ENCODE peak calls at places on chromosomes 11 and 22, in four cellular contexts. F, E, K and J are unnamed samples.

GRCh38 chr22:23622634-23623033 is 9.5 kb downstream of the DRICH1 start:
- DNase-seq in K (no peak), F (no peak), E (no peak), J (no peak)

GRCh38 chr11:122893131-122893530 is 10.6 kb downstream of the JHY start:
- DNase-seq in F (no peak), E (no peak), K (no peak), J (no peak)

GRCh38 chr22:46609175-46609690 is 11.0 kb upstream of the GRAMD4 start:
- DNase-seq in K (peak), F (no peak), E (no peak), J (no peak)

GRCh38 chr22:27990879-27991278 is 71.8 kb upstream of the PITPNB start:
- DNase-seq in E (no peak), F (peak), K (peak), J (no peak)

GRCh38 chr22:27639180-27640086 is 162.1 kb downstream of the MN1 start:
- DNase-seq in K (no peak), E (no peak), F (no peak), J (no peak)

GRCh38 chr22:42788021-42788420 is 67.4 kb upstream of the A4GALT start:
- DNase-seq in F (no peak), E (no peak), K (no peak), J (no peak)

GRCh38 chr11:61775106-61775505 is 17.3 kb downstream of the TMEM258 start:
- DNase-seq in F (no peak), E (no peak), K (no peak), J (no peak)

GRCh38 chr11:18633256-18634139 is 644 bp downstream of the SPTY2D1 start:
- DNase-seq in K (peak), E (no peak), F (no peak), J (no peak)

GRCh38 chr11:86523738-86524602 is 148.4 kb downstream of the ME3 start:
- DNase-seq in K (peak), E (no peak), F (peak), J (peak)

GRCh38 chr22:45602824-45603301 is 68.8 kb upstream of the ATXN10 start:
- DNase-seq in E (no peak), K (no peak), F (peak), J (no peak)

GRCh38 chr11:113628912-113629311 is 77.2 kb downstream of the TMPRSS5 start:
- DNase-seq in E (no peak), F (no peak), K (no peak), J (no peak)

GRCh38 chr11:107744736-107745135 is 32.9 kb upstream of the SLN start:
- DNase-seq in E (no peak), F (no peak), K (no peak), J (no peak)

GRCh38 chr22:42473484-42474193 is 41.4 kb upstream of the NFAM1 start:
- DNase-seq in F (peak), E (no peak), K (peak), J (peak)

GRCh38 chr11:123166095-123166559 is 28.9 kb downstream of the CLMP start:
- DNase-seq in E (peak), F (no peak), K (no peak), J (peak)

GRCh38 chr11:19241260-19242183 is 777 bp upstream of the E2F8 start:
- DNase-seq in F (no peak), K (peak), E (no peak), J (no peak)

GRCh38 chr11:58618215-58618614 is 4.2 kb upstream of the CNTF start:
- DNase-seq in E (no peak), F (no peak), K (no peak), J (no peak)

GRCh38 chr22:24159650-24160049 is 21.6 kb upstream of the SUSD2 start:
- DNase-seq in K (no peak), E (no peak), F (no peak), J (no peak)

GRCh38 chr11:68950268-68950667 is 30.5 kb downstream of the MRGPRD start:
- DNase-seq in F (peak), E (no peak), K (no peak), J (no peak)

GRCh38 chr11:45907911-45908370 is 870 bp upstream of the FREY1 start:
- DNase-seq in K (no peak), E (no peak), F (no peak), J (no peak)

GRCh38 chr22:22687638-22688500 is 43.5 kb downstream of the GGTLC2 start:
- DNase-seq in F (no peak), K (peak), E (no peak), J (peak)

GRCh38 chr11:128492903-128493569 is 94.3 kb downstream of the ETS1 start:
- DNase-seq in E (no peak), K (no peak), F (no peak), J (no peak)

GRCh38 chr11:57742087-57742452 is 779 bp downstream of the SELENOH start:
- DNase-seq in F (no peak), K (no peak), E (no peak), J (no peak)

GRCh38 chr11:103730151-103730940 is 306.1 kb upstream of the DDI1 start:
- DNase-seq in K (no peak), F (no peak), E (no peak), J (peak)

GRCh38 chr22:37157516-37158289 is 8.0 kb upstream of the IL2RB start:
- DNase-seq in E (no peak), F (peak), K (no peak), J (no peak)

GRCh38 chr22:31449521-31449920 is 40.1 kb downstream of the EIF4ENIF1 start:
- DNase-seq in F (no peak), K (no peak), E (no peak), J (no peak)

GRCh38 chr22:47297261-47298016 is 535.0 kb downstream of the TBC1D22A start:
- DNase-seq in E (no peak), K (no peak), F (no peak), J (no peak)

GRCh38 chr11:26287067-26287518 is 44.8 kb upstream of the ANO3 start:
- DNase-seq in K (no peak), F (no peak), E (no peak), J (no peak)

GRCh38 chr11:19679952-19680823 is 32.4 kb upstream of the NAV2 start:
- DNase-seq in F (peak), E (peak), K (peak), J (peak)

GRCh38 chr22:37484115-37485005 is 1.8 kb downstream of the MFNG start:
- DNase-seq in E (peak), F (no peak), K (no peak), J (no peak)

GRCh38 chr11:9982796-9983579 is 311.0 kb downstream of the SBF2 start:
- DNase-seq in F (peak), K (peak), E (no peak), J (no peak)

GRCh38 chr22:27262371-27262770 is 539.2 kb downstream of the MN1 start:
- DNase-seq in E (no peak), F (no peak), K (no peak), J (no peak)

GRCh38 chr11:14891143-14892035 is 642 bp downstream of the CYP2R1 start:
- DNase-seq in F (peak), K (peak), E (peak), J (peak)

GRCh38 chr11:89491141-89491690 is at the start of gene NOX4:
- DNase-seq in E (no peak), F (no peak), K (no peak), J (no peak)

GRCh38 chr11:12421386-12421785 is 44.0 kb downstream of the PARVA start:
- DNase-seq in F (no peak), K (no peak), E (no peak), J (no peak)

GRCh38 chr11:73141031-73141308 is 1.1 kb downstream of the FCHSD2 start:
- DNase-seq in E (no peak), K (peak), F (no peak), J (no peak)

DNA sequence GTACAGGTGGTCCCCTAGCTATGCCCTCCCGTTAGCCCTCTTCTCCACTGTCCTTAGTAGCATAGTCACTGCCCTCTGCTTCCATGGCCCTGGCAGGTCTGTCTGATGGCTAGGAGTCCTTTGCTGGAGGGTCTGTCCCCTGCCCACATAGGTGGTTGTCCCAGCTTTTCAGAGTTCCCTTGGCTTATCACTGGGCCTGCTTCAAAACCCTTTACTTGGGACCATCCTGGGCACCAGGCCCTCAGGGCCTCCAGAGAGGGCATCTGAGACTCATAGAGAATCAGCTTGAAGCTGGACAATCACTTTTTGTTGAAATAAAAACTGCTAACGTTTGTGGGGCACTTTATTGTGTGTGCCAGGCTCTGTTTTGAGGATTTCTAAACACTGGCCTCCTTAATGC is 750 bp upstream of the KCNK4 start:
- DNase-seq in F (no peak), K (no peak), E (no peak), J (no peak)
- TF ChIP-seq CTCF in F (no peak), K (no peak), E (no peak), J (no peak)

DNA sequence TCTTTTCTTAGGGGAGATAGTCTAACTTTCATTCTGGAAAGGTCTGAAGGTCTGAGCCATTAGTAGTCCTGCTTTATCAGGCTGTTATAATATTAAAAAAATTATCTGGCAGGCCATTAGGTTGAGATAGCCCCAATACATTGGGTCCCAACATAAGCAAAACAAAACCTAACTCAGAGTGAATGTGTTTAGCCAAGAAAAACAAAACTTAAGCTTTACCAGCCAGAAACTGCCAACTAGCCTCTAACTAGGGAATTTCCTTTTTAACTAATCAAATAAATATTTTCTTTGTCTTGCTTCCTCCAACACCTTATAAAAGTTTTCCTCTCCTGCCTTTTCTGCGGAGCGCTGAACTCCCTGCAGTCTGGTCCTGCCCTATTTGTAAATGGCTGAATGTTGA is 1137.7 kb upstream of the CNTN5 start:
- DNase-seq in E (no peak), K (no peak), F (no peak), J (no peak)
- TF ChIP-seq CTCF in E (no peak), K (no peak), F (no peak), J (no peak)

DNA sequence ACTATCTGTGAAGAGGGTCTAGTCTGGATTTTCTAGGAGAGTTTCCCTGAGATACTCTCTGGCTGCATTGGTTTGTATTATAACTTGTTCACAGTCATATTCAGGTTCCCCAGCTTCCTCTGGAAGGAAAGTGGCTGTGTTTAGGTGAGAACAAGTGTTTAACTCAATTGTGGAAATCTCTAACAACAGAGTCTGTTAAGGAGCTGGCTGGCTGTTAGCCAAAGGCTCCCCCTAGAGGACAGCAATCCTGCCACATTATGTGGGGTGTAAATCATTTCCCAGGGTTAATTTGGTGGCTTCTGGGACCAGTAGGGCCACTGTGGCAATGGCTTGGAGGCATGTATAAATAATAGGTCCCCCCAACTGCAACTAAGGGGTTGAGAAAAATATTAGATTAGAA is 18.4 kb downstream of the MS4A6E start:
- DNase-seq in E (no peak), F (peak), K (peak), J (no peak)
- TF ChIP-seq CTCF in E (no peak), F (peak), K (peak), J (no peak)

GRCh38 chr11:451738-452137 is 1.7 kb downstream of the PTDSS2 start:
- DNase-seq in F (no peak), K (no peak), E (no peak), J (no peak)

GRCh38 chr11:449889-450808 is at the start of gene PTDSS2:
- DNase-seq in E (peak), K (peak), F (peak), J (peak)

GRCh38 chr11:452203-452744 is 2.2 kb downstream of the PTDSS2 start:
- DNase-seq in F (no peak), E (no peak), K (no peak), J (no peak)

GRCh38 chr11:452916-453527 is 2.9 kb downstream of the PTDSS2 start:
- DNase-seq in E (no peak), K (no peak), F (no peak), J (no peak)

DNA sequence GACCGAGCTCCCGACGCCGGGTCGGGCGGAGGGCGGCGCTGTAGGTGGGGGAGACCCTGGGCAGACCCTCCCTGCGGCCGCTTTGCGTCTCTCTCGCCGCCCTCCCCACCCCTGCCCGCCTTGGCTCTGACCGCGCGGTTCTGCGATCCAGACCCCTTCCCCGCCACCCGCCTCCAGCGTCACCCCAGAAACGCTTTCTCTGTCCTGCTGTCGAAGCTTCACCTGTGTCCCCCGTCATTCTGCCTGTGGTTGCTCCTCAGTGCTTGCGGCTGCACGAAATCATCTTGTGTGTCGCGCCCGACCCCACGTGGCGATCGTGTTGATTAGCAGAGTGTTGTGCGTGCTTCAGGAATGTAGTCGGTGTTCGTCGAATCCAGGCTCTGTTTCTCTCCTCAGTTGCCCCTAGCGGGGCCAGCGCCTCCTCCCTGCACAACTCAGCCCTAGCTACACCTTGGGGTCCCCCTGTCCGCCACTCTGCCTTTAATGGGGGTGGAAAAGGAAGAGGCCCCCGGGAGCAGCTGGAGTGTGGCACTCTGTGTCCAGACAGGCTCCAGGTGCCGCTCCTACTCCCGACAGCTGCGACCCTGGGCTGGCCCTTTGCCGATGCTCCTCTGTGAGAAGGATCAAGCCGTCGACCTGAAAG is 851 bp downstream of the PTDSS2 start:
- DNase-seq in E (peak), K (peak), F (peak), J (no peak)
- TF ChIP-seq CTCF in E (peak), K (no peak), F (peak), J (peak)

DNA sequence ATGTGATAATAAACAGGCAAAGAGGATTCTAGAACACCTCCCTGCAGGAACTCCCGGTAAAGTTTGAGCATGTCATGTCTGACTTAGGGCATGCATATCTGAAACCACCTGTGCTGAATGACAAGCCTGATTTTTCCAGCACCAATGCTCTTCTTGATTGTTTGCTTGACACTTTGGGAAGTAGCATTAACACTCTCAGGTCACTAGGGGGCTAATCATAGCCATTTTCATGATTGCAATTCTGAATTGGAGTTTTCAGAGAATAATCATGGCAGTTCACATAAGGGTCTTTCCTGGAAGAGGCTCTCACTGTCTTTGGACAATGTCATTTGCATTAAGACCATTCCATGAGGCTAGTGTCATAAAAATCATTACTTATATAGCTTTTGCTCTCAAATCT is 234.4 kb upstream of the MTNR1B start:
- DNase-seq in F (no peak), E (no peak), K (no peak), J (no peak)
- TF ChIP-seq CTCF in F (peak), E (no peak), K (no peak), J (peak)

DNA sequence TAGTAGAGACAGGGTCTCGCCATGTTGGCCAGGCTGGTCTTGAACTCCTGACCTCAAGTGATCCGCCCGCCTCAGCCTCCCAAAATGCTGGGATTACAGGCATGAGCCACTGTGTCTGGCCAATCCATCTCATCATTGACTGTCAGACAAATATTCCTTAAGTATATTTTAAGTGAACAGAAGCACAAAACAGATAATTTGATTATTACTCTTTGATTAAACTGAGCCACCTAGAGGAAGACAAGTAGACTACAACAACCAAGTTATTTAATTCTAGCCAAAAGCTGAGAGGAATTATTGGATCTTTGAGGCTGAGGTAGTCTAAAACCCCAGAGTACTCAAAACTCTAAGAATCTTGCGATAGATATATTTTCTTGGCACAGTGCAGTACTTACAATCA is 1.2 kb downstream of the ACRV1 start:
- DNase-seq in E (no peak), F (peak), K (no peak), J (no peak)
- TF ChIP-seq CTCF in E (no peak), F (peak), K (no peak), J (peak)

DNA sequence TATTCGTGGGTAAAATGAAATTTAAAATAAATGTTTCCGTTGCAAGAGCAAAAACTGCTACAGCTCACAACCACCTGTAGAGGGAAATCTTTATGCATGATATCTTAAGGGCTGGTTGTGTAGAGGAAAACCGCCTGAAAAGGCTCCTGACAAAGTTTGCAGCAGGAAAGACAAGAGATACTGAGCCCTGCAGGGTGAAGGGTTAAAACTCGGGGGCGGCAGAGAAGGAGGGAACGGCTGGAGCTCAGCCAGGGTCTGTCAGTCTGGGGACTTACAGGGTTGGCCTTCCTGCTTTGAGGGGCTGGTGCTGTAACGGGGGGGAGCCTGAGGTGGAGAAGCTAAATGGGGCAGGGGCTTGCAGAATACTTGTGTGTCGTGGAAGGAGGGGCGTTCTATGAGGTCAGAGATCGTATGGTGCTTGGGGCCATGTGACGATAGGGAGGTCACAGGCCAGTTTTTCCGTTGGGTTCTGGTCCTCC is 122.9 kb upstream of the HSD17B12 start:
- DNase-seq in F (no peak), K (no peak), E (no peak), J (no peak)
- TF ChIP-seq CTCF in F (peak), K (no peak), E (peak), J (peak)